ENCODE peak calls at places on chromosomes 4 and X, in nine cellular contexts. D is mucosa of descending colon, T is foreskin keratinocyte, Z is left ventricle myocardium inferior, F is gastrocnemius medialis, A is cardiac fibroblast, Y is dorsolateral prefrontal cortex, N is pancreas, X is H9. W is an unnamed sample.

GRCh38 chr4:80192937-80193336 is 4.4 kb upstream of the PRDM8 start:
- DNase-seq in D (no peak), T (no peak), Z (no peak), F (no peak), A (peak; percentile 67), Y (no peak), N (no peak), X (no peak), W (no peak)

GRCh38 chr4:1597021-1597931 is 86.8 kb downstream of the FAM53A start:
- DNase-seq in D (peak; percentile 36), T (no peak), Z (peak; percentile 3), F (no peak), A (no peak), Y (no peak), N (peak; percentile 41), X (no peak), W (peak; percentile 10)

GRCh38 chr4:33184684-33185083 is 2464.5 kb downstream of the PCDH7 start:
- DNase-seq in D (no peak), T (no peak), Z (no peak), F (no peak), A (no peak), Y (no peak), N (no peak), X (no peak), W (no peak)

GRCh38 chrX:8867454-8867853 is 66.3 kb upstream of the FAM9A start:
- DNase-seq in D (no peak), T (no peak), Z (no peak), F (no peak), A (peak; percentile 10), Y (no peak), N (no peak), X (no peak), W (no peak)

GRCh38 chrX:112642349-112642748 is 37.4 kb downstream of the LHFPL1 start:
- DNase-seq in D (no peak), T (no peak), Z (no peak), F (no peak), A (peak; percentile 62), Y (no peak), N (no peak), X (peak; percentile 74), W (peak; percentile 18)

GRCh38 chrX:1558761-1559468 is 21.9 kb upstream of the P2RY8 start:
- DNase-seq in D (no peak), T (no peak), Z (no peak), F (no peak), A (no peak), Y (no peak), N (no peak), X (no peak), W (no peak)

GRCh38 chr4:1464581-1465171 is 58.4 kb upstream of the NKX1-1 start:
- DNase-seq in D (no peak), T (no peak), Z (no peak), F (no peak), A (no peak), Y (no peak), N (no peak), X (no peak), W (no peak)

GRCh38 chr4:41505161-41505653 is 32.8 kb upstream of the LIMCH1 start:
- DNase-seq in D (no peak), T (no peak), Z (no peak), F (no peak), A (peak; percentile 3), Y (peak; percentile 52), N (no peak), X (no peak), W (no peak)

GRCh38 chr4:25769251-25769650 is 93.5 kb downstream of the SEL1L3 start:
- DNase-seq in D (no peak), T (no peak), Z (peak; percentile 31), F (peak; percentile 4), A (peak; percentile 47), Y (no peak), N (no peak), X (no peak), W (peak; percentile 38)

GRCh38 chr4:25770844-25771243 is 91.9 kb downstream of the SEL1L3 start:
- DNase-seq in D (no peak), T (no peak), Z (no peak), F (no peak), A (no peak), Y (no peak), N (no peak), X (no peak), W (no peak)

GRCh38 chr4:25773358-25773757 is 89.4 kb downstream of the SEL1L3 start:
- DNase-seq in D (no peak), T (no peak), Z (no peak), F (no peak), A (no peak), Y (no peak), N (no peak), X (no peak), W (no peak)

GRCh38 chr4:25771672-25772071 is 91.1 kb downstream of the SEL1L3 start:
- DNase-seq in D (no peak), T (no peak), Z (no peak), F (no peak), A (no peak), Y (no peak), N (no peak), X (no peak), W (no peak)

DNA sequence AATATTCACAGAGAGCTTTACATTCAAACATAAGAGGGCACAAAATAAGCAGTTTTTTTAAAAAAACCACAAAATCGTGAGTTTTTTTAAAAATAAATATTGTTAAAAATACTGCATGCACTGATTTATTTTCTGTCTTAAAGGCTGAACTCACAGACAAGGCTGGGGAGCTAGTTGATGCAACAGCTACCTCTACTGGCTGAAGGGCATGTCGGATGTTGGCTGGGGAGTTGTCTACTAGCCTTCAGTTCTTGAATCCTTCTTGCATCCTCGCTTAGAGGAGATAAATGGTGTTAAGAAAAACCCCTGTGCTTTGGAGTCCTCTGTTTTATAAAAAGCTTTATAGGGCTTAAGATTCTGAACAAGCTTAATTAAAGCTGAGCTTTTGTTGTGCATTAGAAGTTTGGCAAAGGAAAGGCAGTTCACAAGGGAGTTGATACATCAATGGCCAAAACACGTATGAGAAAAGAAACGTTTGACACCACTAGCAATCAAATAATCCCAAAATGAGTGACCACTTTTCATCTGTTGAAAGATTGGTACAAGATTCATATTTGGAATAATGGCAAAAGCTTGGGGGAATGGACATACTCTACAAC is 94.8 kb downstream of the SEL1L3 start:
- DNase-seq in D (no peak), T (no peak), Z (peak; percentile 36), F (peak; percentile 6), A (peak; percentile 81), Y (peak; percentile 77), N (no peak), X (peak; percentile 60), W (peak; percentile 63)
- TF ChIP-seq CTCF in D (peak; percentile 16), T (peak; percentile 89), Z (peak; percentile 83), F (peak; percentile 24), A (peak; percentile 97), Y (peak; percentile 89), N (no peak), X (peak; percentile 95), W (peak; percentile 56)

DNA sequence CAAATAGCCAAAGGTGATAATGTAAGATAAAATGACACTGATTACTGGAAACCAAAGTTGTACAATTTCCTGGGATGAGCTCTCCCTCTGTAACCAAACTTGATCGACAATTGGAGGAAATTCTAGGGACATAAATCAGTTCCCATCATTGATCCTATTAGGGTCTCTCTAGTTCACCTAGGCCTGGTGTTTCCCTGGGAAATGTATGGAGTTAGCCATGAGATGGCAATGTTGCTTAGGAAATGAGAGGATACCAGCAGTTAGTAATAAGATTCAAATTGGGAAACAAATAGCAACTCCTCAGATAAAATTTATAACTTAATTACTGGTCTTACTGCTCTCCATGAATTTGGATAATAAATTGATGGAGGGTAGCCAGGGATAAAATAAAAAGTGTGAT is 52.2 kb downstream of the SPATA18 start:
- DNase-seq in D (no peak), T (no peak), Z (no peak), F (no peak), A (peak; percentile 59), Y (no peak), N (no peak), X (no peak), W (no peak)
- TF ChIP-seq CTCF in D (no peak), T (peak; percentile 55), Z (peak; percentile 36), F (no peak), A (peak; percentile 38), Y (peak; percentile 26), N (no peak), X (peak; percentile 76), W (no peak)

DNA sequence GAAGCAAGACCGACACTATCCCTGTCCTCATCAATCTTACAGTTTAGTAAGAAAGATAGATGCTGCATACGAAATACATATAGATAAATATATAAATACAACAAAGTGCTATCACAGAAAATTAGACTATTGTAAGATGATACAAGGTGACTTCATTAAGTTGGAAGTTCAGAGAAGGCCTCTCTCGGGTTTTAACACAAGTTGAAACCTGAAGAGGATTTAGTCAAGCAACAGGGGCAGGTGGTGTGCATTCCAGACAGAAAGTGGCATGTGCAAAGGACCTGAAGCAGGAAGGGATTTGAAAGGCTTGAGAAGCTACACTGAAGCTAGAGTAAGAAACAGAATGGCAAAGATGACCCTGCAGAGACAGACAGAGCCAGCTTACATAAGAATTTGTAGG is 36.5 kb downstream of the USP46 start:
- DNase-seq in D (no peak), T (peak; percentile 57), Z (no peak), F (no peak), A (no peak), Y (no peak), N (no peak), X (no peak), W (no peak)
- TF ChIP-seq CTCF in D (no peak), T (no peak), Z (no peak), F (no peak), A (no peak), Y (no peak), N (no peak), X (no peak), W (no peak)

GRCh38 chr4:154692311-154692818 is 51.4 kb upstream of the LRAT start:
- DNase-seq in D (no peak), T (no peak), Z (no peak), F (no peak), A (no peak), Y (no peak), N (no peak), X (no peak), W (no peak)

GRCh38 chr4:154691229-154691628 is 52.6 kb upstream of the LRAT start:
- DNase-seq in D (no peak), T (no peak), Z (no peak), F (no peak), A (no peak), Y (no peak), N (no peak), X (no peak), W (no peak)

GRCh38 chr4:154687840-154688239 is 56.0 kb upstream of the LRAT start:
- DNase-seq in D (no peak), T (no peak), Z (no peak), F (no peak), A (no peak), Y (no peak), N (no peak), X (no peak), W (no peak)

GRCh38 chr4:154683956-154684681 is 59.7 kb upstream of the LRAT start:
- DNase-seq in D (no peak), T (no peak), Z (no peak), F (no peak), A (no peak), Y (no peak), N (no peak), X (no peak), W (no peak)

DNA sequence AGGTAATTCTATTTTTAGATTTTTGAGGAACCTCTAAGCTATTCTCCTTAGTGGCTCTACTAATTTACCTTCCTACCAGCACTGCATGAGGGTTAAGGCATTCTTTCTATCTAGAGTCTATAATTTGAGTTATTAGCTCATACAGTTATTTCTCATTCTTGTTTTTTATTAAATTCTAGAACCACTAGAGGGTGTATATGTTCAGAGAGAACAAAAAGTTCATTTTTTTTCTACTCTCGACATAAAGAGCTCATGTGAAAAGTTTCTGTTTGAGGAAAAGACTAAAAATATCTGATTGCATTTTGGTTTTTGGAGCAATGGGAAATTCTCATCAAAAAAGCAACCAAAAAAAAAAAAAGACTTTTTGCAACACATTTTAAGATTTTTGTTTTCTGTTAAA is 57.0 kb upstream of the LRAT start:
- DNase-seq in D (no peak), T (no peak), Z (no peak), F (no peak), A (peak; percentile 19), Y (no peak), N (no peak), X (no peak), W (no peak)
- TF ChIP-seq CTCF in D (no peak), T (peak; percentile 59), Z (no peak), F (no peak), A (no peak), Y (peak; percentile 12), N (no peak), X (no peak), W (peak; percentile 10)